ENCODE peak calls at places on chromosomes 11 and 22, in nine cellular contexts. H is suprapubic skin; X is stimulated activated CD4-positive, alpha-beta T cell treated with anti-CD3 and anti-CD28 coated beads, Interleukin-2, amount 100 ng/mL, for 48 hours; K is amygdala; O is cardiac muscle cell; G is stimulated activated CD8-positive, alpha-beta memory T cell treated with anti-CD3 and anti-CD28 coated beads, Interleukin-4, amount 100 ng/mL, for 1 hour; R is CD4-positive, CD25-positive, alpha-beta regulatory T cell; P is Caco-2; C is T follicular helper cell. U is an unnamed sample.

GRCh38 chr11:133908827-133909226 is 47.9 kb downstream of the IGSF9B start:
- DNase-seq in H (no peak), X (no peak), K (no peak), O (no peak), G (no peak), R (no peak), P (no peak), C (no peak), U (no peak)

GRCh38 chr11:74446445-74446844 is 20.9 kb downstream of the KCNE3 start:
- DNase-seq in H (no peak), X (no peak), K (no peak), O (no peak), G (no peak), R (no peak), P (no peak), C (no peak), U (no peak)

GRCh38 chr22:26891431-26891830 is 234.0 kb downstream of the MIAT start:
- DNase-seq in H (no peak), X (no peak), K (no peak), O (no peak), G (no peak), R (no peak), P (no peak), C (no peak), U (no peak)

GRCh38 chr11:111441443-111441842 is 62.4 kb upstream of the POU2AF1 start:
- DNase-seq in H (no peak), X (no peak), K (no peak), O (peak; percentile 16), G (no peak), R (no peak), P (no peak), C (no peak), U (no peak)

GRCh38 chr11:42462558-42463310 is 849.1 kb upstream of the API5 start:
- DNase-seq in H (no peak), X (no peak), K (no peak), O (peak; percentile 57), G (no peak), R (no peak), P (no peak), C (no peak), U (no peak)

GRCh38 chr11:2591805-2592204 is 108.0 kb downstream of the KCNQ1OT1 start:
- DNase-seq in H (no peak), X (no peak), K (no peak), O (no peak), G (no peak), R (no peak), P (no peak), C (no peak), U (no peak)

GRCh38 chr11:7605544-7605943 is 67.8 kb downstream of the CYB5R2 start:
- DNase-seq in H (no peak), X (no peak), K (no peak), O (peak; percentile 79), G (no peak), R (no peak), P (peak; percentile 83), C (no peak), U (no peak)

GRCh38 chr11:35006389-35007128 is 90.1 kb downstream of the PDHX start:
- DNase-seq in H (no peak), X (peak; percentile 39), K (no peak), O (no peak), G (no peak), R (no peak), P (no peak), C (no peak), U (no peak)

GRCh38 chr11:71388637-71389235 is 59.5 kb downstream of the DHCR7 start:
- DNase-seq in H (no peak), X (no peak), K (no peak), O (no peak), G (no peak), R (no peak), P (no peak), C (no peak), U (no peak)

GRCh38 chr11:119258983-119259382 is 52.8 kb downstream of the CBL start:
- DNase-seq in H (no peak), X (no peak), K (no peak), O (no peak), G (no peak), R (no peak), P (no peak), C (no peak), U (no peak)

GRCh38 chr11:128530119-128531091 is 57.0 kb downstream of the ETS1 start:
- DNase-seq in H (no peak), X (no peak), K (no peak), O (peak; percentile 98), G (no peak), R (no peak), P (no peak), C (no peak), U (no peak)

GRCh38 chr11:112844530-112844929 is 116.7 kb upstream of the NCAM1 start:
- DNase-seq in H (no peak), X (no peak), K (peak; percentile 90), O (no peak), G (no peak), R (no peak), P (no peak), C (no peak), U (no peak)

GRCh38 chr22:30694171-30694637 is 470 bp upstream of the OSBP2 start:
- DNase-seq in H (no peak), X (peak; percentile 23), K (peak; percentile 49), O (peak; percentile 14), G (peak; percentile 19), R (peak; percentile 52), P (peak; percentile 78), C (peak; percentile 39), U (peak; percentile 68)

GRCh38 chr22:49943405-49943765 is 17.2 kb upstream of the PIM3 start:
- DNase-seq in H (no peak), X (no peak), K (no peak), O (no peak), G (no peak), R (no peak), P (no peak), C (no peak), U (no peak)

GRCh38 chr11:71372693-71373657 is 75.2 kb downstream of the DHCR7 start:
- DNase-seq in H (no peak), X (no peak), K (no peak), O (peak; percentile 37), G (no peak), R (no peak), P (peak; percentile 60), C (no peak), U (peak; percentile 60)